ENCODE peak calls at places on chromosomes 3 and 15, in eight cellular contexts. N is AG09309, C is NCI-H1930, K is fibroblast of pulmonary artery, X is NCI-H446, T is GM12865, Z is globus pallidus, F is activated T-cell treated with anti-CD3 and anti-CD28 coated beads for 1 hour. W is an unnamed sample.

GRCh38 chr15:70775160-70775559 is 11.8 kb upstream of the UACA start:
- DNase-seq in N (peak; percentile 62), C (no peak), K (peak; percentile 65), X (no peak), T (no peak), Z (no peak), F (no peak), W (no peak)

GRCh38 chr3:52005571-52005986 is 9.9 kb upstream of the RPL29 start:
- DNase-seq in N (no peak), C (no peak), K (peak; percentile 61), X (no peak), T (no peak), Z (peak; percentile 52), F (no peak), W (no peak)

GRCh38 chr3:197750396-197750831 is 731 bp downstream of the FYTTD1 start:
- DNase-seq in N (no peak), C (peak; percentile 17), K (peak; percentile 72), X (no peak), T (peak; percentile 88), Z (peak; percentile 71), F (peak; percentile 37), W (peak; percentile 85)

GRCh38 chr15:39199076-39199475 is 381.8 kb upstream of the THBS1 start:
- DNase-seq in N (no peak), C (no peak), K (no peak), X (no peak), T (no peak), Z (peak; percentile 21), F (no peak), W (no peak)

GRCh38 chr15:40853241-40853890 is 9.5 kb downstream of the SPINT1 start:
- DNase-seq in N (no peak), C (no peak), K (no peak), X (no peak), T (no peak), Z (no peak), F (no peak), W (no peak)

GRCh38 chr15:22257047-22257667 is 176.8 kb downstream of the OR4M2 start:
- DNase-seq in N (no peak), C (no peak), K (no peak), X (no peak), T (no peak), Z (no peak), F (no peak), W (no peak)

GRCh38 chr3:121870710-121871109 is 23.5 kb upstream of the SLC15A2 start:
- DNase-seq in N (no peak), C (no peak), K (no peak), X (no peak), T (no peak), Z (no peak), F (no peak), W (no peak)

GRCh38 chr15:85494035-85494793 is 113.8 kb downstream of the AKAP13 start:
- DNase-seq in N (peak; percentile 64), C (no peak), K (peak; percentile 91), X (no peak), T (no peak), Z (no peak), F (no peak), W (no peak)

GRCh38 chr3:124620600-124621063 is 109.6 kb upstream of the UMPS start:
- DNase-seq in N (no peak), C (no peak), K (peak; percentile 36), X (no peak), T (peak; percentile 62), Z (no peak), F (peak; percentile 14), W (peak; percentile 4)

GRCh38 chr15:98124576-98124975 is 164.1 kb downstream of the ARRDC4 start:
- DNase-seq in N (no peak), C (no peak), K (no peak), X (no peak), T (no peak), Z (no peak), F (no peak), W (no peak)

GRCh38 chr3:174907027-174907426 is 47.9 kb downstream of the NAALADL2 start:
- DNase-seq in N (no peak), C (no peak), K (peak; percentile 22), X (no peak), T (no peak), Z (no peak), F (no peak), W (no peak)

GRCh38 chr15:38843736-38844590 is 279.3 kb upstream of the RASGRP1 start:
- DNase-seq in N (peak; percentile 91), C (no peak), K (peak; percentile 69), X (no peak), T (peak; percentile 9), Z (no peak), F (no peak), W (no peak)

GRCh38 chr3:133440652-133441051 is 40.8 kb downstream of the BFSP2 start:
- DNase-seq in N (no peak), C (no peak), K (no peak), X (no peak), T (no peak), Z (no peak), F (no peak), W (no peak)

GRCh38 chr15:96037584-96037983 is 292.9 kb upstream of the NR2F2 start:
- DNase-seq in N (peak; percentile 18), C (no peak), K (no peak), X (no peak), T (peak; percentile 79), Z (no peak), F (no peak), W (no peak)

GRCh38 chr15:71708741-71709140 is 101.6 kb upstream of the NR2E3 start:
- DNase-seq in N (no peak), C (no peak), K (peak; percentile 4), X (no peak), T (no peak), Z (no peak), F (no peak), W (no peak)

GRCh38 chr15:42511010-42511396 is 15.6 kb downstream of the SNAP23 start:
- DNase-seq in N (no peak), C (no peak), K (peak; percentile 90), X (no peak), T (no peak), Z (no peak), F (no peak), W (no peak)

W was measured in OCI-LY7.